ENCODE peak calls at places on chromosomes 4 and X, in five cellular contexts. One of them, this sample, is unnamed.

GRCh38 chrX:47143894-47144625 is 442 bp downstream of the NDUFB11 start:
- DNase-seq in mammary epithelial cell: no peak
- DNase-seq in stimulated activated CD4-positive, alpha-beta T cell treated with anti-CD3 and anti-CD28 coated beads, Interleukin-12 subunit alpha, Interleukin-12 subunit beta, amount 100 ng/mL, for 48 hours: no peak
- DNase-seq in posterior cingulate gyrus: peak
- DNase-seq in SW480: peak
- DNase-seq in this sample: peak

GRCh38 chrX:5586726-5587125 is 641.9 kb downstream of the NLGN4X start:
- DNase-seq in mammary epithelial cell: no peak
- DNase-seq in SW480: no peak
- DNase-seq in posterior cingulate gyrus: no peak
- DNase-seq in stimulated activated CD4-positive, alpha-beta T cell treated with anti-CD3 and anti-CD28 coated beads, Interleukin-12 subunit alpha, Interleukin-12 subunit beta, amount 100 ng/mL, for 48 hours: no peak
- DNase-seq in this sample: no peak

GRCh38 chr4:121656269-121656641 is 40.5 kb downstream of the ANXA5 start:
- DNase-seq in posterior cingulate gyrus: peak
- DNase-seq in mammary epithelial cell: peak
- DNase-seq in stimulated activated CD4-positive, alpha-beta T cell treated with anti-CD3 and anti-CD28 coated beads, Interleukin-12 subunit alpha, Interleukin-12 subunit beta, amount 100 ng/mL, for 48 hours: peak
- DNase-seq in SW480: peak
- DNase-seq in this sample: no peak

GRCh38 chr4:167989815-167990214 is 102.5 kb upstream of the ANXA10 start:
- DNase-seq in posterior cingulate gyrus: no peak
- DNase-seq in mammary epithelial cell: no peak
- DNase-seq in SW480: no peak
- DNase-seq in stimulated activated CD4-positive, alpha-beta T cell treated with anti-CD3 and anti-CD28 coated beads, Interleukin-12 subunit alpha, Interleukin-12 subunit beta, amount 100 ng/mL, for 48 hours: no peak
- DNase-seq in this sample: no peak

GRCh38 chr4:82733636-82734035 is 65.0 kb downstream of the SCD5 start:
- DNase-seq in mammary epithelial cell: peak
- DNase-seq in stimulated activated CD4-positive, alpha-beta T cell treated with anti-CD3 and anti-CD28 coated beads, Interleukin-12 subunit alpha, Interleukin-12 subunit beta, amount 100 ng/mL, for 48 hours: no peak
- DNase-seq in posterior cingulate gyrus: no peak
- DNase-seq in SW480: no peak
- DNase-seq in this sample: no peak

GRCh38 chrX:136759968-136760367 is 20.8 kb downstream of the ARHGEF6 start:
- DNase-seq in mammary epithelial cell: no peak
- DNase-seq in stimulated activated CD4-positive, alpha-beta T cell treated with anti-CD3 and anti-CD28 coated beads, Interleukin-12 subunit alpha, Interleukin-12 subunit beta, amount 100 ng/mL, for 48 hours: no peak
- DNase-seq in SW480: no peak
- DNase-seq in posterior cingulate gyrus: no peak
- DNase-seq in this sample: no peak

GRCh38 chr4:56958111-56958517 is 19.3 kb downstream of the NOA1 start:
- DNase-seq in SW480: no peak
- DNase-seq in posterior cingulate gyrus: peak
- DNase-seq in mammary epithelial cell: peak
- DNase-seq in stimulated activated CD4-positive, alpha-beta T cell treated with anti-CD3 and anti-CD28 coated beads, Interleukin-12 subunit alpha, Interleukin-12 subunit beta, amount 100 ng/mL, for 48 hours: no peak
- DNase-seq in this sample: peak

GRCh38 chrX:109089359-109089758 is 353.0 kb upstream of the IRS4 start:
- DNase-seq in posterior cingulate gyrus: no peak
- DNase-seq in stimulated activated CD4-positive, alpha-beta T cell treated with anti-CD3 and anti-CD28 coated beads, Interleukin-12 subunit alpha, Interleukin-12 subunit beta, amount 100 ng/mL, for 48 hours: no peak
- DNase-seq in mammary epithelial cell: no peak
- DNase-seq in SW480: no peak
- DNase-seq in this sample: no peak

GRCh38 chrX:118062817-118063615 is 53.6 kb downstream of the KLHL13 start:
- DNase-seq in SW480: no peak
- DNase-seq in stimulated activated CD4-positive, alpha-beta T cell treated with anti-CD3 and anti-CD28 coated beads, Interleukin-12 subunit alpha, Interleukin-12 subunit beta, amount 100 ng/mL, for 48 hours: no peak
- DNase-seq in posterior cingulate gyrus: no peak
- DNase-seq in mammary epithelial cell: no peak
- DNase-seq in this sample: no peak

GRCh38 chr4:82528074-82528473 is 33.7 kb downstream of the TMEM150C start:
- DNase-seq in stimulated activated CD4-positive, alpha-beta T cell treated with anti-CD3 and anti-CD28 coated beads, Interleukin-12 subunit alpha, Interleukin-12 subunit beta, amount 100 ng/mL, for 48 hours: no peak
- DNase-seq in mammary epithelial cell: no peak
- DNase-seq in SW480: peak
- DNase-seq in posterior cingulate gyrus: no peak
- DNase-seq in this sample: no peak

GRCh38 chr4:27360651-27361347 is 500.2 kb downstream of the STIM2 start:
- DNase-seq in SW480: peak
- DNase-seq in mammary epithelial cell: no peak
- DNase-seq in posterior cingulate gyrus: peak
- DNase-seq in stimulated activated CD4-positive, alpha-beta T cell treated with anti-CD3 and anti-CD28 coated beads, Interleukin-12 subunit alpha, Interleukin-12 subunit beta, amount 100 ng/mL, for 48 hours: no peak
- DNase-seq in this sample: no peak

GRCh38 chr4:142812091-142812490 is 34.0 kb downstream of the INPP4B start:
- DNase-seq in stimulated activated CD4-positive, alpha-beta T cell treated with anti-CD3 and anti-CD28 coated beads, Interleukin-12 subunit alpha, Interleukin-12 subunit beta, amount 100 ng/mL, for 48 hours: no peak
- DNase-seq in posterior cingulate gyrus: no peak
- DNase-seq in SW480: no peak
- DNase-seq in mammary epithelial cell: no peak
- DNase-seq in this sample: no peak

GRCh38 chr4:11230888-11231287 is 197.8 kb downstream of the HS3ST1 start:
- DNase-seq in stimulated activated CD4-positive, alpha-beta T cell treated with anti-CD3 and anti-CD28 coated beads, Interleukin-12 subunit alpha, Interleukin-12 subunit beta, amount 100 ng/mL, for 48 hours: no peak
- DNase-seq in SW480: no peak
- DNase-seq in mammary epithelial cell: no peak
- DNase-seq in posterior cingulate gyrus: no peak
- DNase-seq in this sample: no peak

GRCh38 chr4:40121515-40121914 is 64.9 kb downstream of the N4BP2 start:
- DNase-seq in stimulated activated CD4-positive, alpha-beta T cell treated with anti-CD3 and anti-CD28 coated beads, Interleukin-12 subunit alpha, Interleukin-12 subunit beta, amount 100 ng/mL, for 48 hours: no peak
- DNase-seq in SW480: no peak
- DNase-seq in mammary epithelial cell: peak
- DNase-seq in posterior cingulate gyrus: no peak
- DNase-seq in this sample: no peak

GRCh38 chr4:125010776-125011503 is 298.4 kb upstream of the ANKRD50 start:
- DNase-seq in posterior cingulate gyrus: no peak
- DNase-seq in SW480: no peak
- DNase-seq in mammary epithelial cell: peak
- DNase-seq in stimulated activated CD4-positive, alpha-beta T cell treated with anti-CD3 and anti-CD28 coated beads, Interleukin-12 subunit alpha, Interleukin-12 subunit beta, amount 100 ng/mL, for 48 hours: no peak
- DNase-seq in this sample: no peak

GRCh38 chr4:2084316-2084715 is 25.2 kb downstream of the NAT8L start:
- DNase-seq in mammary epithelial cell: no peak
- DNase-seq in posterior cingulate gyrus: no peak
- DNase-seq in stimulated activated CD4-positive, alpha-beta T cell treated with anti-CD3 and anti-CD28 coated beads, Interleukin-12 subunit alpha, Interleukin-12 subunit beta, amount 100 ng/mL, for 48 hours: no peak
- DNase-seq in SW480: no peak
- DNase-seq in this sample: peak

GRCh38 chr4:15781427-15782095 is 3.4 kb downstream of the CD38 start:
- DNase-seq in mammary epithelial cell: peak
- DNase-seq in posterior cingulate gyrus: no peak
- DNase-seq in stimulated activated CD4-positive, alpha-beta T cell treated with anti-CD3 and anti-CD28 coated beads, Interleukin-12 subunit alpha, Interleukin-12 subunit beta, amount 100 ng/mL, for 48 hours: peak
- DNase-seq in SW480: no peak
- DNase-seq in this sample: no peak

GRCh38 chr4:137156054-137156453 is 376.2 kb downstream of the PCDH18 start:
- DNase-seq in SW480: no peak
- DNase-seq in stimulated activated CD4-positive, alpha-beta T cell treated with anti-CD3 and anti-CD28 coated beads, Interleukin-12 subunit alpha, Interleukin-12 subunit beta, amount 100 ng/mL, for 48 hours: no peak
- DNase-seq in mammary epithelial cell: peak
- DNase-seq in posterior cingulate gyrus: no peak
- DNase-seq in this sample: no peak

GRCh38 chrX:19707472-19707871 is 179.9 kb downstream of the SH3KBP1 start:
- DNase-seq in stimulated activated CD4-positive, alpha-beta T cell treated with anti-CD3 and anti-CD28 coated beads, Interleukin-12 subunit alpha, Interleukin-12 subunit beta, amount 100 ng/mL, for 48 hours: no peak
- DNase-seq in mammary epithelial cell: no peak
- DNase-seq in posterior cingulate gyrus: no peak
- DNase-seq in SW480: no peak
- DNase-seq in this sample: no peak

GRCh38 chr4:14871676-14872430 is 130.4 kb upstream of the CPEB2 start:
- DNase-seq in posterior cingulate gyrus: no peak
- DNase-seq in SW480: peak
- DNase-seq in mammary epithelial cell: peak
- DNase-seq in stimulated activated CD4-positive, alpha-beta T cell treated with anti-CD3 and anti-CD28 coated beads, Interleukin-12 subunit alpha, Interleukin-12 subunit beta, amount 100 ng/mL, for 48 hours: no peak
- DNase-seq in this sample: peak

GRCh38 chrX:1481636-1482529 is 29.2 kb upstream of the ASMTL start:
- DNase-seq in mammary epithelial cell: peak
- DNase-seq in posterior cingulate gyrus: peak
- DNase-seq in SW480: peak
- DNase-seq in stimulated activated CD4-positive, alpha-beta T cell treated with anti-CD3 and anti-CD28 coated beads, Interleukin-12 subunit alpha, Interleukin-12 subunit beta, amount 100 ng/mL, for 48 hours: peak
- DNase-seq in this sample: peak

GRCh38 chrX:54042609-54043010 is 1.7 kb downstream of the PHF8 start:
- DNase-seq in SW480: peak
- DNase-seq in posterior cingulate gyrus: peak
- DNase-seq in mammary epithelial cell: peak
- DNase-seq in stimulated activated CD4-positive, alpha-beta T cell treated with anti-CD3 and anti-CD28 coated beads, Interleukin-12 subunit alpha, Interleukin-12 subunit beta, amount 100 ng/mL, for 48 hours: peak
- DNase-seq in this sample: peak

GRCh38 chr4:108425988-108426387 is 194.4 kb upstream of the RPL34 start:
- DNase-seq in SW480: no peak
- DNase-seq in posterior cingulate gyrus: no peak
- DNase-seq in mammary epithelial cell: peak
- DNase-seq in stimulated activated CD4-positive, alpha-beta T cell treated with anti-CD3 and anti-CD28 coated beads, Interleukin-12 subunit alpha, Interleukin-12 subunit beta, amount 100 ng/mL, for 48 hours: no peak
- DNase-seq in this sample: no peak

GRCh38 chrX:13029341-13029740 is 15.1 kb downstream of the FAM9C start:
- DNase-seq in posterior cingulate gyrus: no peak
- DNase-seq in mammary epithelial cell: no peak
- DNase-seq in stimulated activated CD4-positive, alpha-beta T cell treated with anti-CD3 and anti-CD28 coated beads, Interleukin-12 subunit alpha, Interleukin-12 subunit beta, amount 100 ng/mL, for 48 hours: no peak
- DNase-seq in SW480: peak
- DNase-seq in this sample: no peak

GRCh38 chr4:21205821-21206531 is 505.7 kb downstream of the PACRGL start:
- DNase-seq in posterior cingulate gyrus: no peak
- DNase-seq in stimulated activated CD4-positive, alpha-beta T cell treated with anti-CD3 and anti-CD28 coated beads, Interleukin-12 subunit alpha, Interleukin-12 subunit beta, amount 100 ng/mL, for 48 hours: no peak
- DNase-seq in mammary epithelial cell: no peak
- DNase-seq in SW480: peak
- DNase-seq in this sample: no peak

GRCh38 chr4:26736621-26737020 is 124.0 kb upstream of the STIM2 start:
- DNase-seq in stimulated activated CD4-positive, alpha-beta T cell treated with anti-CD3 and anti-CD28 coated beads, Interleukin-12 subunit alpha, Interleukin-12 subunit beta, amount 100 ng/mL, for 48 hours: no peak
- DNase-seq in mammary epithelial cell: peak
- DNase-seq in SW480: no peak
- DNase-seq in posterior cingulate gyrus: no peak
- DNase-seq in this sample: no peak